ENCODE peak calls at places on chromosomes 11 and 22, in seven cellular contexts. J, W, E, S, B, P and U are unnamed samples.

GRCh38 chr11:110907629-110908028 is 195.4 kb upstream of the ARHGAP20 start:
- DNase-seq in J (no peak), W (no peak), E (peak; percentile 53), S (peak; percentile 63), B (peak; percentile 98), P (no peak), U (peak; percentile 98)

GRCh38 chr22:46518038-46518437 is 19.4 kb downstream of the CELSR1 start:
- DNase-seq in J (no peak), W (no peak), E (no peak), S (no peak), B (no peak), P (no peak), U (no peak)

GRCh38 chr22:23698673-23699235 is 7.9 kb downstream of the RGL4 start:
- DNase-seq in J (no peak), W (no peak), E (no peak), S (no peak), B (no peak), P (no peak), U (peak; percentile 37)

GRCh38 chr11:70826950-70827349 is 425.4 kb downstream of the SHANK2 start:
- DNase-seq in J (no peak), W (no peak), E (no peak), S (no peak), B (no peak), P (no peak), U (no peak)

GRCh38 chr11:820655-821512 is 2.2 kb downstream of the PNPLA2 start:
- DNase-seq in J (no peak), W (no peak), E (no peak), S (no peak), B (peak; percentile 68), P (no peak), U (peak; percentile 56)

GRCh38 chr11:12764187-12764914 is 90.1 kb downstream of the TEAD1 start:
- DNase-seq in J (no peak), W (no peak), E (no peak), S (no peak), B (no peak), P (no peak), U (no peak)

GRCh38 chr22:43266117-43266516 is 77.1 kb downstream of the SCUBE1 start:
- DNase-seq in J (no peak), W (no peak), E (no peak), S (no peak), B (no peak), P (no peak), U (no peak)

GRCh38 chr22:27245056-27245455 is 556.5 kb downstream of the MN1 start:
- DNase-seq in J (no peak), W (no peak), E (no peak), S (no peak), B (no peak), P (no peak), U (no peak)

GRCh38 chr11:34865261-34865660 is 50.9 kb downstream of the APIP start:
- DNase-seq in J (no peak), W (no peak), E (no peak), S (no peak), B (no peak), P (no peak), U (no peak)

GRCh38 chr11:130022799-130023198 is 20.2 kb upstream of the PRDM10 start:
- DNase-seq in J (no peak), W (no peak), E (no peak), S (no peak), B (no peak), P (no peak), U (no peak)

GRCh38 chr11:133127746-133128145 is 404.6 kb downstream of the OPCML start:
- DNase-seq in J (no peak), W (no peak), E (no peak), S (no peak), B (no peak), P (no peak), U (no peak)

GRCh38 chr22:46892866-46893265 is 130.4 kb downstream of the TBC1D22A start:
- DNase-seq in J (no peak), W (no peak), E (no peak), S (no peak), B (no peak), P (no peak), U (no peak)

GRCh38 chr11:83523676-83524075 is 237.5 kb upstream of the CCDC90B start:
- DNase-seq in J (no peak), W (no peak), E (no peak), S (no peak), B (no peak), P (peak; percentile 37), U (no peak)

GRCh38 chr11:34213366-34213765 is 107.9 kb downstream of the NAT10 start:
- DNase-seq in J (no peak), W (no peak), E (no peak), S (no peak), B (peak; percentile 27), P (no peak), U (peak; percentile 32)

GRCh38 chr22:31870890-31871289 is 73.4 kb upstream of the YWHAH start:
- DNase-seq in J (no peak), W (no peak), E (no peak), S (peak; percentile 79), B (peak; percentile 93), P (no peak), U (peak; percentile 83)

GRCh38 chr22:43891360-43892182 is at the start of gene PNPLA5:
- DNase-seq in J (no peak), W (peak; percentile 27), E (no peak), S (no peak), B (peak; percentile 20), P (peak; percentile 87), U (peak; percentile 38)

GRCh38 chr11:102328748-102329147 is 11.5 kb downstream of the BIRC3 start:
- DNase-seq in J (no peak), W (no peak), E (no peak), S (no peak), B (no peak), P (no peak), U (no peak)

GRCh38 chr22:49903322-49904039 is 14.8 kb downstream of the ALG12 start:
- DNase-seq in J (no peak), W (no peak), E (no peak), S (no peak), B (no peak), P (no peak), U (no peak)

GRCh38 chr11:126474888-126475626 is 119.6 kb downstream of the ST3GAL4 start:
- DNase-seq in J (no peak), W (no peak), E (no peak), S (no peak), B (no peak), P (no peak), U (no peak)

GRCh38 chr11:109648804-109649203 is 226.8 kb downstream of the C11orf87 start:
- DNase-seq in J (no peak), W (no peak), E (no peak), S (no peak), B (no peak), P (no peak), U (no peak)

GRCh38 chr11:125995313-125995712 is 49.5 kb downstream of the VSIG10L2 start:
- DNase-seq in J (no peak), W (peak; percentile 36), E (no peak), S (no peak), B (peak; percentile 17), P (no peak), U (no peak)

GRCh38 chr11:45182902-45183301 is 36.5 kb downstream of the PRDM11 start:
- DNase-seq in J (no peak), W (no peak), E (no peak), S (no peak), B (peak; percentile 47), P (peak; percentile 52), U (peak; percentile 19)

GRCh38 chr11:126465573-126466287 is 110.2 kb downstream of the ST3GAL4 start:
- DNase-seq in J (no peak), W (no peak), E (peak; percentile 39), S (no peak), B (no peak), P (no peak), U (no peak)

GRCh38 chr11:11416502-11416901 is 63.5 kb upstream of the CSNK2A3 start:
- DNase-seq in J (no peak), W (no peak), E (no peak), S (no peak), B (peak; percentile 50), P (no peak), U (peak; percentile 45)